ENCODE peak calls at places on chromosomes 4 and X, in ten cellular contexts. One of them, this sample, is unnamed.

GRCh38 chr4:181854142-181854541 is 389.1 kb upstream of the TENM3 start:
- DNase-seq in activated T-helper 1 cell treated with anti-CD3 and anti-CD28 coated beads, Interleukin-2, amount 50 U/mL, for 16 hours: no peak
- DNase-seq in activated gamma-delta T cell treated with anti-CD3 and anti-CD28 coated beads, Interleukin-2, amount 50 U/mL, for 16 hours: no peak
- DNase-seq in NB4: no peak
- DNase-seq in SW480: no peak
- DNase-seq in neural progenitor cell: no peak
- DNase-seq in nephron progenitor cell: no peak
- DNase-seq in choroid plexus epithelial cell: no peak
- DNase-seq in ACHN: no peak
- DNase-seq in HTR-8/SVneo: no peak
- DNase-seq in this sample: no peak

GRCh38 chrX:98067611-98068010 is 1183.9 kb downstream of the RPA4 start:
- DNase-seq in NB4: no peak
- DNase-seq in SW480: no peak
- DNase-seq in choroid plexus epithelial cell: peak; percentile 61
- DNase-seq in HTR-8/SVneo: no peak
- DNase-seq in nephron progenitor cell: no peak
- DNase-seq in ACHN: no peak
- DNase-seq in neural progenitor cell: no peak
- DNase-seq in activated gamma-delta T cell treated with anti-CD3 and anti-CD28 coated beads, Interleukin-2, amount 50 U/mL, for 16 hours: no peak
- DNase-seq in activated T-helper 1 cell treated with anti-CD3 and anti-CD28 coated beads, Interleukin-2, amount 50 U/mL, for 16 hours: no peak
- DNase-seq in this sample: no peak

GRCh38 chrX:42128020-42128419 is 204.7 kb upstream of the CASK start:
- DNase-seq in nephron progenitor cell: no peak
- DNase-seq in NB4: no peak
- DNase-seq in ACHN: no peak
- DNase-seq in activated T-helper 1 cell treated with anti-CD3 and anti-CD28 coated beads, Interleukin-2, amount 50 U/mL, for 16 hours: no peak
- DNase-seq in choroid plexus epithelial cell: no peak
- DNase-seq in HTR-8/SVneo: no peak
- DNase-seq in neural progenitor cell: no peak
- DNase-seq in activated gamma-delta T cell treated with anti-CD3 and anti-CD28 coated beads, Interleukin-2, amount 50 U/mL, for 16 hours: no peak
- DNase-seq in SW480: no peak
- DNase-seq in this sample: no peak

GRCh38 chrX:109635151-109635550 is 10.2 kb upstream of the KCNE5 start:
- DNase-seq in NB4: peak; percentile 50
- DNase-seq in activated gamma-delta T cell treated with anti-CD3 and anti-CD28 coated beads, Interleukin-2, amount 50 U/mL, for 16 hours: no peak
- DNase-seq in ACHN: peak; percentile 13
- DNase-seq in SW480: peak; percentile 11
- DNase-seq in activated T-helper 1 cell treated with anti-CD3 and anti-CD28 coated beads, Interleukin-2, amount 50 U/mL, for 16 hours: no peak
- DNase-seq in choroid plexus epithelial cell: peak; percentile 49
- DNase-seq in neural progenitor cell: peak; percentile 34
- DNase-seq in nephron progenitor cell: peak; percentile 33
- DNase-seq in HTR-8/SVneo: peak; percentile 0
- DNase-seq in this sample: no peak

GRCh38 chr4:46329118-46329976 is 60.6 kb downstream of the GABRA2 start:
- DNase-seq in NB4: peak; percentile 54
- DNase-seq in activated gamma-delta T cell treated with anti-CD3 and anti-CD28 coated beads, Interleukin-2, amount 50 U/mL, for 16 hours: no peak
- DNase-seq in HTR-8/SVneo: peak; percentile 9
- DNase-seq in neural progenitor cell: peak; percentile 78
- DNase-seq in activated T-helper 1 cell treated with anti-CD3 and anti-CD28 coated beads, Interleukin-2, amount 50 U/mL, for 16 hours: no peak
- DNase-seq in ACHN: peak; percentile 50
- DNase-seq in choroid plexus epithelial cell: peak; percentile 79
- DNase-seq in SW480: peak; percentile 51
- DNase-seq in nephron progenitor cell: peak; percentile 34
- DNase-seq in this sample: no peak

GRCh38 chr4:105709081-105709450 is 482 bp downstream of the GSTCD start:
- DNase-seq in activated gamma-delta T cell treated with anti-CD3 and anti-CD28 coated beads, Interleukin-2, amount 50 U/mL, for 16 hours: no peak
- DNase-seq in SW480: peak; percentile 29
- DNase-seq in ACHN: peak; percentile 44
- DNase-seq in choroid plexus epithelial cell: peak; percentile 9
- DNase-seq in neural progenitor cell: peak; percentile 61
- DNase-seq in HTR-8/SVneo: peak; percentile 0
- DNase-seq in activated T-helper 1 cell treated with anti-CD3 and anti-CD28 coated beads, Interleukin-2, amount 50 U/mL, for 16 hours: no peak
- DNase-seq in nephron progenitor cell: no peak
- DNase-seq in NB4: peak; percentile 57
- DNase-seq in this sample: no peak

GRCh38 chr4:125833-126232 is 1.5 kb downstream of the ZNF718 start:
- DNase-seq in NB4: peak; percentile 28
- DNase-seq in neural progenitor cell: peak; percentile 1
- DNase-seq in SW480: no peak
- DNase-seq in HTR-8/SVneo: no peak
- DNase-seq in choroid plexus epithelial cell: no peak
- DNase-seq in activated T-helper 1 cell treated with anti-CD3 and anti-CD28 coated beads, Interleukin-2, amount 50 U/mL, for 16 hours: no peak
- DNase-seq in ACHN: no peak
- DNase-seq in nephron progenitor cell: no peak
- DNase-seq in activated gamma-delta T cell treated with anti-CD3 and anti-CD28 coated beads, Interleukin-2, amount 50 U/mL, for 16 hours: no peak
- DNase-seq in this sample: no peak

GRCh38 chr4:78569291-78569821 is 17.8 kb downstream of the ANXA3 start:
- DNase-seq in activated T-helper 1 cell treated with anti-CD3 and anti-CD28 coated beads, Interleukin-2, amount 50 U/mL, for 16 hours: no peak
- DNase-seq in choroid plexus epithelial cell: peak; percentile 88
- DNase-seq in activated gamma-delta T cell treated with anti-CD3 and anti-CD28 coated beads, Interleukin-2, amount 50 U/mL, for 16 hours: no peak
- DNase-seq in NB4: no peak
- DNase-seq in nephron progenitor cell: no peak
- DNase-seq in neural progenitor cell: no peak
- DNase-seq in HTR-8/SVneo: peak; percentile 38
- DNase-seq in SW480: no peak
- DNase-seq in ACHN: peak; percentile 74
- DNase-seq in this sample: no peak

GRCh38 chrX:102832661-102833060 is 104.4 kb upstream of the RAB40AL start:
- DNase-seq in neural progenitor cell: peak; percentile 16
- DNase-seq in ACHN: peak; percentile 40
- DNase-seq in nephron progenitor cell: no peak
- DNase-seq in SW480: no peak
- DNase-seq in NB4: peak; percentile 3
- DNase-seq in activated T-helper 1 cell treated with anti-CD3 and anti-CD28 coated beads, Interleukin-2, amount 50 U/mL, for 16 hours: no peak
- DNase-seq in activated gamma-delta T cell treated with anti-CD3 and anti-CD28 coated beads, Interleukin-2, amount 50 U/mL, for 16 hours: no peak
- DNase-seq in HTR-8/SVneo: no peak
- DNase-seq in choroid plexus epithelial cell: peak; percentile 67
- DNase-seq in this sample: no peak

GRCh38 chrX:30313322-30313721 is 4.1 kb upstream of the NR0B1 start:
- DNase-seq in activated gamma-delta T cell treated with anti-CD3 and anti-CD28 coated beads, Interleukin-2, amount 50 U/mL, for 16 hours: no peak
- DNase-seq in SW480: peak; percentile 33
- DNase-seq in ACHN: no peak
- DNase-seq in HTR-8/SVneo: no peak
- DNase-seq in choroid plexus epithelial cell: no peak
- DNase-seq in nephron progenitor cell: no peak
- DNase-seq in neural progenitor cell: no peak
- DNase-seq in activated T-helper 1 cell treated with anti-CD3 and anti-CD28 coated beads, Interleukin-2, amount 50 U/mL, for 16 hours: no peak
- DNase-seq in NB4: no peak
- DNase-seq in this sample: no peak